ENCODE peak calls at places on chromosomes 7 and 10, in six cellular contexts. W is NCI-H460, H is ELR, K is keratinocyte, Z is cardiac fibroblast, M is foreskin fibroblast. L is an unnamed sample.
A peak's percentile ranks its signal among the peaks of the same experiment; 100 is the strongest.

GRCh38 chr10:124328514-124329220 is 90.1 kb downstream of the OAT start:
- DNase-seq in W (no peak), M (no peak), H (no peak), K (no peak), Z (no peak), L (no peak)

GRCh38 chr10:127243490-127244272 is 47.3 kb upstream of the INSYN2A start:
- DNase-seq in K (no peak), Z (peak; percentile 51), M (peak; percentile 47), H (peak; percentile 60), W (peak; percentile 60), L (peak; percentile 11)

GRCh38 chr7:51062222-51062987 is 254.2 kb downstream of the COBL start:
- DNase-seq in H (no peak), W (no peak), K (no peak), Z (no peak), M (no peak), L (no peak)

GRCh38 chr10:1374901-1375804 is 319.0 kb downstream of the WDR37 start:
- DNase-seq in H (no peak), Z (no peak), W (no peak), M (no peak), K (no peak), L (no peak)

GRCh38 chr10:98323221-98324164 is 55.5 kb upstream of the LOXL4 start:
- DNase-seq in K (no peak), Z (peak; percentile 93), M (peak; percentile 100), W (no peak), H (peak; percentile 94), L (peak; percentile 97)

GRCh38 chr10:14698487-14699170 is 76.1 kb downstream of the FAM107B start:
- DNase-seq in W (no peak), Z (peak; percentile 31), M (peak; percentile 93), K (no peak), H (peak; percentile 78), L (peak; percentile 79)

GRCh38 chr10:126734957-126735356 is 64.5 kb upstream of the C10orf90 start:
- DNase-seq in H (no peak), K (no peak), M (peak; percentile 8), Z (peak; percentile 22), W (no peak), L (no peak)

GRCh38 chr10:126253613-126254002 is 134.7 kb downstream of the ADAM12 start:
- DNase-seq in W (no peak), H (no peak), M (no peak), K (peak; percentile 55), Z (peak; percentile 44), L (no peak)

GRCh38 chr10:79012567-79012966 is 56.2 kb upstream of the ZMIZ1 start:
- DNase-seq in M (no peak), W (no peak), Z (no peak), K (no peak), H (no peak), L (no peak)

GRCh38 chr10:7272008-7272407 is 138.8 kb downstream of the SFMBT2 start:
- DNase-seq in H (no peak), W (no peak), Z (no peak), K (no peak), M (no peak), L (no peak)

GRCh38 chr7:117043051-117043546 is 89.8 kb downstream of the ST7 start:
- DNase-seq in H (no peak), K (no peak), W (no peak), M (peak; percentile 41), Z (peak; percentile 13), L (no peak)

GRCh38 chr7:32476816-32477648 is 13.1 kb downstream of the LSM5 start:
- DNase-seq in H (peak; percentile 49), W (no peak), K (peak; percentile 93), M (peak; percentile 28), Z (peak; percentile 30), L (no peak)

GRCh38 chr10:14415676-14416307 is 85.1 kb upstream of the FRMD4A start:
- DNase-seq in H (no peak), Z (peak; percentile 20), W (no peak), M (no peak), K (no peak), L (no peak)

GRCh38 chr10:126407831-126408230 is 19.6 kb upstream of the ADAM12 start:
- DNase-seq in K (no peak), Z (peak; percentile 32), H (peak; percentile 20), M (peak; percentile 50), W (no peak), L (peak; percentile 7)

GRCh38 chr10:74092372-74092771 is 58.3 kb downstream of the AP3M1 start:
- DNase-seq in H (no peak), K (no peak), W (no peak), Z (no peak), M (no peak), L (no peak)

GRCh38 chr7:105298439-105298894 is 90.3 kb downstream of the SRPK2 start:
- DNase-seq in H (no peak), K (no peak), M (no peak), W (no peak), Z (no peak), L (no peak)

GRCh38 chr10:113616244-113617074 is 47.4 kb downstream of the NRAP start:
- DNase-seq in W (peak; percentile 23), H (peak; percentile 33), M (no peak), K (no peak), Z (peak; percentile 4), L (peak; percentile 17)

GRCh38 chr7:142459557-142459963 is 201.7 kb upstream of the PRSS58 start:
- DNase-seq in H (peak; percentile 70), K (peak; percentile 30), W (peak; percentile 56), M (peak; percentile 94), Z (peak; percentile 87), L (peak; percentile 61)

GRCh38 chr10:96502561-96503267 is 11.0 kb downstream of the TLL2 start:
- DNase-seq in M (no peak), Z (no peak), K (no peak), H (no peak), W (no peak), L (no peak)

GRCh38 chr7:123624527-123625183 is 23.0 kb downstream of the ASB15 start:
- DNase-seq in K (peak; percentile 7), M (no peak), Z (peak; percentile 58), W (peak; percentile 28), H (peak; percentile 36), L (peak; percentile 13)

GRCh38 chr7:25664593-25664992 is 436.3 kb upstream of the NPVF start:
- DNase-seq in K (no peak), M (no peak), H (no peak), Z (no peak), W (no peak), L (no peak)

GRCh38 chr7:128710391-128710930 is 28.7 kb upstream of the CALU start:
- DNase-seq in K (no peak), H (peak; percentile 28), M (peak; percentile 31), Z (peak; percentile 46), W (no peak), L (no peak)

GRCh38 chr10:15473401-15473777 is 102.3 kb upstream of the FAM171A1 start:
- DNase-seq in H (no peak), M (no peak), K (no peak), Z (no peak), W (no peak), L (no peak)

GRCh38 chr10:90968448-90969086 is 47.7 kb upstream of the ANKRD1 start:
- DNase-seq in W (no peak), M (peak; percentile 90), K (no peak), Z (peak; percentile 79), H (peak; percentile 93), L (peak; percentile 86)

GRCh38 chr7:33776791-33777190 is 128.5 kb upstream of the BMPER start:
- DNase-seq in W (no peak), K (no peak), M (peak; percentile 88), H (peak; percentile 52), Z (peak; percentile 79), L (peak; percentile 13)

GRCh38 chr10:31770307-31770902 is 158.2 kb downstream of the ARHGAP12 start:
- DNase-seq in K (no peak), W (no peak), M (peak; percentile 33), Z (peak; percentile 28), H (peak; percentile 38), L (no peak)

GRCh38 chr7:139683137-139683871 is 94.5 kb downstream of the HIPK2 start:
- DNase-seq in Z (peak; percentile 73), M (peak; percentile 60), K (no peak), W (no peak), H (peak; percentile 63), L (peak; percentile 11)

GRCh38 chr7:103613655-103614642 is 167.9 kb upstream of the SLC26A5 start:
- DNase-seq in H (peak; percentile 39), M (peak; percentile 40), Z (peak; percentile 50), W (no peak), K (no peak), L (no peak)

GRCh38 chr10:128000660-128001059 is 93.8 kb downstream of the PTPRE start:
- DNase-seq in M (no peak), Z (peak; percentile 25), W (no peak), K (no peak), H (peak; percentile 30), L (no peak)

GRCh38 chr10:12541446-12542067 is 192.2 kb downstream of the CAMK1D start:
- DNase-seq in H (no peak), M (no peak), K (no peak), Z (no peak), W (no peak), L (no peak)

GRCh38 chr10:18793951-18794350 is 134.7 kb downstream of the ARL5B start:
- DNase-seq in K (no peak), Z (peak; percentile 67), H (peak; percentile 9), M (no peak), W (peak; percentile 14), L (no peak)

GRCh38 chr10:72204296-72204695 is 11.5 kb upstream of the ANAPC16 start:
- DNase-seq in H (no peak), K (no peak), M (peak; percentile 12), W (no peak), Z (peak; percentile 23), L (no peak)

GRCh38 chr10:63480237-63480636 is 14.5 kb upstream of the JMJD1C start:
- DNase-seq in M (no peak), K (no peak), Z (no peak), W (no peak), H (no peak), L (no peak)

GRCh38 chr7:129514683-129515082 is 12.4 kb downstream of the SMKR1 start:
- DNase-seq in H (peak; percentile 72), M (peak; percentile 75), W (no peak), K (no peak), Z (no peak), L (peak; percentile 41)